ENCODE peak calls at places on chromosomes 3 and 15, in four cellular contexts. One of them, this sample, is unnamed.

GRCh38 chr3:87792532-87793321 is 266.1 kb downstream of the CGGBP1 start:
- DNase-seq in GM23248: peak; percentile 39
- DNase-seq in esophagus squamous epithelium: no peak
- DNase-seq in Caco-2: peak; percentile 37
- DNase-seq in this sample: no peak

GRCh38 chr15:86018679-86019078 is 61.0 kb upstream of the AGBL1 start:
- DNase-seq in GM23248: no peak
- DNase-seq in esophagus squamous epithelium: no peak
- DNase-seq in Caco-2: no peak
- DNase-seq in this sample: no peak

GRCh38 chr15:82832601-82833209 is 23.3 kb downstream of the WHAMM start:
- DNase-seq in GM23248: peak; percentile 95
- DNase-seq in esophagus squamous epithelium: no peak
- DNase-seq in Caco-2: no peak
- DNase-seq in this sample: no peak

GRCh38 chr3:17028363-17028762 is 143.6 kb downstream of the PLCL2 start:
- DNase-seq in GM23248: no peak
- DNase-seq in esophagus squamous epithelium: no peak
- DNase-seq in Caco-2: no peak
- DNase-seq in this sample: no peak

GRCh38 chr3:173663664-173664063 is 266.1 kb downstream of the NLGN1 start:
- DNase-seq in GM23248: peak; percentile 75
- DNase-seq in esophagus squamous epithelium: no peak
- DNase-seq in Caco-2: no peak
- DNase-seq in this sample: no peak

GRCh38 chr3:178137831-178138230 is 398.4 kb upstream of the KCNMB2 start:
- DNase-seq in GM23248: no peak
- DNase-seq in esophagus squamous epithelium: no peak
- DNase-seq in Caco-2: no peak
- DNase-seq in this sample: no peak

GRCh38 chr3:12380408-12380795 is 91.5 kb downstream of the PPARG start:
- DNase-seq in GM23248: no peak
- DNase-seq in esophagus squamous epithelium: no peak
- DNase-seq in Caco-2: no peak
- DNase-seq in this sample: no peak

GRCh38 chr3:57791245-57791644 is 35.1 kb downstream of the SLMAP start:
- DNase-seq in GM23248: no peak
- DNase-seq in esophagus squamous epithelium: no peak
- DNase-seq in Caco-2: no peak
- DNase-seq in this sample: no peak

GRCh38 chr3:72191211-72191960 is 406.4 kb upstream of the PROK2 start:
- DNase-seq in GM23248: peak; percentile 36
- DNase-seq in esophagus squamous epithelium: no peak
- DNase-seq in Caco-2: no peak
- DNase-seq in this sample: no peak

GRCh38 chr3:56835626-56836025 is 33.9 kb upstream of the ARHGEF3 start:
- DNase-seq in GM23248: peak; percentile 49
- DNase-seq in esophagus squamous epithelium: no peak
- DNase-seq in Caco-2: no peak
- DNase-seq in this sample: no peak

GRCh38 chr15:99537344-99537743 is 28.4 kb upstream of the MEF2A start:
- DNase-seq in GM23248: peak; percentile 53
- DNase-seq in esophagus squamous epithelium: no peak
- DNase-seq in Caco-2: no peak
- DNase-seq in this sample: no peak

GRCh38 chr3:184952671-184953070 is 140.7 kb downstream of the VPS8 start:
- DNase-seq in GM23248: peak; percentile 49
- DNase-seq in esophagus squamous epithelium: no peak
- DNase-seq in Caco-2: no peak
- DNase-seq in this sample: no peak

GRCh38 chr3:79383402-79384012 is 384.3 kb downstream of the ROBO1 start:
- DNase-seq in GM23248: peak; percentile 61
- DNase-seq in esophagus squamous epithelium: no peak
- DNase-seq in Caco-2: no peak
- DNase-seq in this sample: no peak

GRCh38 chr3:105067361-105067760 is 299.3 kb upstream of the ALCAM start:
- DNase-seq in GM23248: no peak
- DNase-seq in esophagus squamous epithelium: no peak
- DNase-seq in Caco-2: no peak
- DNase-seq in this sample: no peak

GRCh38 chr3:12907729-12908128 is 66.4 kb upstream of the RPL32 start:
- DNase-seq in GM23248: no peak
- DNase-seq in esophagus squamous epithelium: no peak
- DNase-seq in Caco-2: no peak
- DNase-seq in this sample: no peak

GRCh38 chr15:51602484-51602883 is 20.1 kb downstream of the DMXL2 start:
- DNase-seq in GM23248: no peak
- DNase-seq in esophagus squamous epithelium: no peak
- DNase-seq in Caco-2: no peak
- DNase-seq in this sample: no peak

GRCh38 chr3:64460877-64461276 is 226.9 kb downstream of the ADAMTS9 start:
- DNase-seq in GM23248: peak; percentile 81
- DNase-seq in esophagus squamous epithelium: no peak
- DNase-seq in Caco-2: no peak
- DNase-seq in this sample: no peak

GRCh38 chr3:180615954-180616353 is 14.0 kb downstream of the TTC14 start:
- DNase-seq in GM23248: no peak
- DNase-seq in esophagus squamous epithelium: no peak
- DNase-seq in Caco-2: no peak
- DNase-seq in this sample: no peak

GRCh38 chr3:119795849-119796248 is 13.9 kb downstream of the NR1I2 start:
- DNase-seq in GM23248: no peak
- DNase-seq in esophagus squamous epithelium: no peak
- DNase-seq in Caco-2: no peak
- DNase-seq in this sample: no peak

GRCh38 chr3:125437631-125438435 is 62.7 kb upstream of the ZNF148 start:
- DNase-seq in GM23248: peak; percentile 59
- DNase-seq in esophagus squamous epithelium: no peak
- DNase-seq in Caco-2: peak; percentile 60
- DNase-seq in this sample: peak; percentile 47

GRCh38 chr3:174253221-174253620 is 605.9 kb upstream of the NAALADL2 start:
- DNase-seq in GM23248: no peak
- DNase-seq in esophagus squamous epithelium: no peak
- DNase-seq in Caco-2: no peak
- DNase-seq in this sample: no peak

GRCh38 chr3:41265011-41265545 is 65.8 kb downstream of the CTNNB1 start:
- DNase-seq in GM23248: peak; percentile 57
- DNase-seq in esophagus squamous epithelium: no peak
- DNase-seq in Caco-2: no peak
- DNase-seq in this sample: no peak

GRCh38 chr15:23074684-23075083 is 35.3 kb upstream of the TUBGCP5 start:
- DNase-seq in GM23248: no peak
- DNase-seq in esophagus squamous epithelium: no peak
- DNase-seq in Caco-2: no peak
- DNase-seq in this sample: no peak

GRCh38 chr3:185365281-185366211 is 2.6 kb downstream of the MAP3K13 start:
- DNase-seq in GM23248: no peak
- DNase-seq in esophagus squamous epithelium: no peak
- DNase-seq in Caco-2: peak; percentile 62
- DNase-seq in this sample: no peak

DNA sequence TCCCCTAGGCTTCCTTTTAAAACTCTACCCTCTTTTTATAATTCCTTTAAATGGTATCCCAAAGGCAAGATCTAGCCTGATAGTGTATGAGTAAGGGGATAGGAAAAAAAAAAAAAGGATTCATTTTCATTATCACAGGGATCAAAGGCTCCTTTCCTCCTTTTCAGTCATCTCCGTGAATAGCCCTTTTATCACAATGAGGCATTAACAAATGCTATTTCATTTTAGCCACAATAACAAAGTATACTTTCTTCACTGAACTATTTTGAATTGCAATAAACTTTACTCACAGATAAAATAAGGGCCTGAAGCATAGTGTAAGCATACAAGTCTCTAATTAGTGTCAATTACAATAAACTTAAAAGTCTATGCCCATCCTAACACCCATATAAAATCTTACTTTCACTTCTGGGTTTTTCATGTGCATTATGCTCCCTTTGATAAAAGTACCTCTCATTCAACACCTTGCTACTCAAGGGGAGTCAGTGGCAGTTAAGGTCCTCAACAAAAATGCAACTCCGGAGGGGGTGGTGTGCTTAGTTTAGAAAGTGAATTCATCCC is 8.6 kb downstream of the HIGD1A start:
- DNase-seq in GM23248: no peak
- DNase-seq in esophagus squamous epithelium: no peak
- DNase-seq in Caco-2: no peak
- DNase-seq in this sample: no peak
- H3K4me3 ChIP-seq in GM23248: no peak overlapping the region
- H3K4me3 ChIP-seq in esophagus squamous epithelium: no peak overlapping the region
- H3K4me3 ChIP-seq in Caco-2: no peak overlapping the region
- H3K4me3 ChIP-seq in this sample: no peak overlapping the region

GRCh38 chr3:3134750-3135448 is 8.2 kb downstream of the TRNT1 start:
- DNase-seq in GM23248: peak; percentile 63
- DNase-seq in esophagus squamous epithelium: no peak
- DNase-seq in Caco-2: no peak
- DNase-seq in this sample: no peak
- H3K4me1 ChIP-seq in GM23248: peaks cover 14% of the 10 kb centered on the region
- H3K4me1 ChIP-seq in esophagus squamous epithelium: no peaks in the 10 kb centered on the region
- H3K4me1 ChIP-seq in Caco-2: no peaks in the 10 kb centered on the region
- H3K4me1 ChIP-seq in this sample: no peaks in the 10 kb centered on the region

DNA sequence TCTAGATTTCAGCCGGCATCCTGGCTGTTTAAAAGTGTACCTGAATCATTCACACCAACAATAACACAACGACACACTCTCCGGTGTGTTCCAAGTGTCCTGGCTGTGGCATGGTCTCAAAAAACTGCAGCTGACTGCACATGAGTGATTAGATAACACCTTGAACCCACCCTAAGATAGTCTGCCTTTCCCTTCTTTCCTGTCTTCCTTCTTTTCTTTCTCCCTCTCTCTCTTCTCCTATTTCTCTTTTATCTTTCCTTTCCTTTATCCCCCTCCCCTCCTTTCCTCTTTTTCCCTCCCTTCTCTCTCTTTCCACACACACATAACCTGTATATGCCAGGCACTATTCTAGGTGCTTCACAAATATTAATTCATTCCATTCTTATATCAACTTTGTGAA is 1.2 kb upstream of the FAH start:
- DNase-seq in GM23248: no peak
- DNase-seq in esophagus squamous epithelium: no peak
- DNase-seq in Caco-2: no peak
- DNase-seq in this sample: no peak
- H3K4me3 ChIP-seq in GM23248: peak overlapping the region; percentile 68
- H3K4me3 ChIP-seq in esophagus squamous epithelium: no peak overlapping the region
- H3K4me3 ChIP-seq in Caco-2: no peak overlapping the region
- H3K4me3 ChIP-seq in this sample: no peak overlapping the region

GRCh38 chr3:126995254-126995770 is 12.4 kb downstream of the PLXNA1 start:
- DNase-seq in GM23248: no peak
- DNase-seq in esophagus squamous epithelium: no peak
- DNase-seq in Caco-2: no peak
- DNase-seq in this sample: no peak

GRCh38 chr3:126996905-126997304 is 14.0 kb downstream of the PLXNA1 start:
- DNase-seq in GM23248: peak; percentile 88
- DNase-seq in esophagus squamous epithelium: no peak
- DNase-seq in Caco-2: no peak
- DNase-seq in this sample: no peak

GRCh38 chr3:126994661-126995161 is 11.8 kb downstream of the PLXNA1 start:
- DNase-seq in GM23248: no peak
- DNase-seq in esophagus squamous epithelium: no peak
- DNase-seq in Caco-2: no peak
- DNase-seq in this sample: no peak

GRCh38 chr3:126997455-126998038 is 14.6 kb downstream of the PLXNA1 start:
- DNase-seq in GM23248: no peak
- DNase-seq in esophagus squamous epithelium: no peak
- DNase-seq in Caco-2: no peak
- DNase-seq in this sample: no peak

DNA sequence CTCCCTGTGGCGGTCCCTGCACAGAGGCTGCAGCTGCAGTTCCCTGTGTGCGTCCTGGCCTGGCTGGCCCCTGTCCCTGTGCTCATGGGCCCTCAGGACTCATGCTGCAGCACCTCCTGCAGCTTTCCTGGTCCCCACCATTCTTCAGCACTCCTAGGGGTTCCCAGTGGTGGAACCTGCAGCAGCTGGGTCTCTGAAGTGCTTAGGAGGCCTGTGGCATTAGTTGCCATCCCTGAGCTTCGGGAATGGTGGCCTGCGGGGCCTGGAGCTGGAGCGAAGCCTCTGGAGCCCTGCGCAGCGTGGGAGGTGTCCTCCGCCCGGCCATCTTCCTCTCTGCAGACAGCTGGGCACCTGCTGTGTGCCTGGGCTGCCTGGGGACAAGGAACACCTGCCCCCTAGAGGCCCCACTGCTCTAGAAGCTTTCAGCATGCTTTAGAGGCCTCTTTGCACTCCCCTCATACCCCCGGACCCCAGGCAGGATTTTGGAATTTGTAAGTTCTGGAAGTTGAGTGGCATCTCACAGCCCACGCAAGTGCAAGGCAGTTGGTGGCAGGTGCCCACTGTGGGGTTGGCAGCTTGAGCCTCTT is 13.1 kb downstream of the PLXNA1 start:
- DNase-seq in GM23248: no peak
- DNase-seq in esophagus squamous epithelium: no peak
- DNase-seq in Caco-2: no peak
- DNase-seq in this sample: no peak
- H3K4me1 ChIP-seq in GM23248: peaks cover 7% of the 10 kb centered on the region
- H3K4me1 ChIP-seq in esophagus squamous epithelium: peaks cover 31% of the 10 kb centered on the region
- H3K4me1 ChIP-seq in Caco-2: no peaks in the 10 kb centered on the region
- H3K4me1 ChIP-seq in this sample: peaks cover 2% of the 10 kb centered on the region

DNA sequence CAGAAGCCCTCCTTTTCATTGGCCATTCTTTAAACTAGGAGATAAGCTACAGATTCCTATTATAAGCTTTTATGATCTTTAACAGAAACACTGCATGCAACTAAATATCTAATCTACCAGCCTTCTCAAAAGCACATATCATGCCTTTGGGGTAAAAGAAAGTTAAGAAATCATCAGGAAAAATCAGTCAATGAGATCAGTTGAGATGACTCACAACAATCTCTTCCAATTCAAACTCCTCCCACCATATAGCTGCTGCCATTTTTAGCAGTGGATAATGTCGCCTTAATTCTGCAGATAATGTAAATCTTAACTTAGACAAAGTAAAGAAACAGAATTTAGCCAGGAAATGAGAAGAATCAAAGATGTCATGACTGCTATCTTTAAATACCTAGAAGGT is 135.2 kb upstream of the BCL6 start:
- DNase-seq in GM23248: peak; percentile 59
- DNase-seq in esophagus squamous epithelium: no peak
- DNase-seq in Caco-2: no peak
- DNase-seq in this sample: no peak
- H3K4me3 ChIP-seq in GM23248: no peak overlapping the region
- H3K4me3 ChIP-seq in esophagus squamous epithelium: no peak overlapping the region
- H3K4me3 ChIP-seq in Caco-2: no peak overlapping the region
- H3K4me3 ChIP-seq in this sample: no peak overlapping the region